ENCODE peak calls at places on chromosomes 5 and 9, in seven cellular contexts. One of them, this sample, is unnamed.

GRCh38 chr5:7597058-7597457 is 201.1 kb downstream of the ADCY2 start:
- DNase-seq in NT2/D1: no peak
- DNase-seq in upper lobe of left lung: peak; percentile 11
- DNase-seq in H9: no peak
- DNase-seq in neuronal stem cell: no peak
- DNase-seq in IMR-90: no peak
- DNase-seq in endothelial cell of umbilical vein: no peak
- DNase-seq in this sample: no peak

GRCh38 chr9:136084191-136084944 is 10.7 kb downstream of the NACC2 start:
- DNase-seq in H9: peak; percentile 25
- DNase-seq in endothelial cell of umbilical vein: no peak
- DNase-seq in neuronal stem cell: no peak
- DNase-seq in upper lobe of left lung: peak; percentile 60
- DNase-seq in IMR-90: no peak
- DNase-seq in NT2/D1: no peak
- DNase-seq in this sample: no peak

GRCh38 chr9:114140401-114140800 is 14.9 kb upstream of the COL27A1 start:
- DNase-seq in NT2/D1: no peak
- DNase-seq in H9: no peak
- DNase-seq in neuronal stem cell: no peak
- DNase-seq in upper lobe of left lung: no peak
- DNase-seq in endothelial cell of umbilical vein: no peak
- DNase-seq in IMR-90: no peak
- DNase-seq in this sample: no peak

GRCh38 chr5:81232449-81233079 is 558 bp upstream of the CKMT2 start:
- DNase-seq in NT2/D1: no peak
- DNase-seq in IMR-90: no peak
- DNase-seq in upper lobe of left lung: peak; percentile 48
- DNase-seq in neuronal stem cell: no peak
- DNase-seq in H9: peak; percentile 38
- DNase-seq in endothelial cell of umbilical vein: no peak
- DNase-seq in this sample: peak; percentile 38

GRCh38 chr9:14560194-14560593 is 133.0 kb downstream of the ZDHHC21 start:
- DNase-seq in endothelial cell of umbilical vein: no peak
- DNase-seq in upper lobe of left lung: no peak
- DNase-seq in H9: no peak
- DNase-seq in IMR-90: no peak
- DNase-seq in NT2/D1: no peak
- DNase-seq in neuronal stem cell: no peak
- DNase-seq in this sample: no peak

GRCh38 chr9:1005043-1005667 is 28.7 kb downstream of the DMRT3 start:
- DNase-seq in neuronal stem cell: peak; percentile 50
- DNase-seq in IMR-90: peak; percentile 47
- DNase-seq in NT2/D1: peak; percentile 47
- DNase-seq in upper lobe of left lung: no peak
- DNase-seq in endothelial cell of umbilical vein: peak; percentile 52
- DNase-seq in H9: peak; percentile 62
- DNase-seq in this sample: peak; percentile 20

GRCh38 chr9:109935406-109936087 is 155.5 kb downstream of the PALM2AKAP2 start:
- DNase-seq in H9: no peak
- DNase-seq in IMR-90: no peak
- DNase-seq in upper lobe of left lung: no peak
- DNase-seq in endothelial cell of umbilical vein: no peak
- DNase-seq in NT2/D1: no peak
- DNase-seq in neuronal stem cell: no peak
- DNase-seq in this sample: no peak

GRCh38 chr5:151020304-151021031 is at the start of gene GPX3:
- DNase-seq in NT2/D1: peak; percentile 13
- DNase-seq in neuronal stem cell: peak; percentile 81
- DNase-seq in IMR-90: peak; percentile 25
- DNase-seq in endothelial cell of umbilical vein: peak; percentile 69
- DNase-seq in H9: peak; percentile 94
- DNase-seq in upper lobe of left lung: peak; percentile 95
- DNase-seq in this sample: peak; percentile 99

GRCh38 chr5:171585981-171586380 is 166.5 kb downstream of the FGF18 start:
- DNase-seq in upper lobe of left lung: no peak
- DNase-seq in endothelial cell of umbilical vein: no peak
- DNase-seq in IMR-90: no peak
- DNase-seq in NT2/D1: no peak
- DNase-seq in H9: no peak
- DNase-seq in neuronal stem cell: no peak
- DNase-seq in this sample: no peak

GRCh38 chr5:74355041-74355440 is 285.5 kb downstream of the ENC1 start:
- DNase-seq in endothelial cell of umbilical vein: no peak
- DNase-seq in IMR-90: no peak
- DNase-seq in upper lobe of left lung: no peak
- DNase-seq in neuronal stem cell: no peak
- DNase-seq in H9: no peak
- DNase-seq in NT2/D1: no peak
- DNase-seq in this sample: peak; percentile 51

GRCh38 chr5:135241536-135241935 is 157.5 kb downstream of the MACROH2A1 start:
- DNase-seq in IMR-90: no peak
- DNase-seq in neuronal stem cell: no peak
- DNase-seq in NT2/D1: no peak
- DNase-seq in upper lobe of left lung: no peak
- DNase-seq in H9: no peak
- DNase-seq in endothelial cell of umbilical vein: no peak
- DNase-seq in this sample: peak; percentile 12

GRCh38 chr5:7856855-7857254 is 5.9 kb upstream of the CFAP90 start:
- DNase-seq in H9: peak; percentile 68
- DNase-seq in NT2/D1: peak; percentile 40
- DNase-seq in upper lobe of left lung: no peak
- DNase-seq in neuronal stem cell: peak; percentile 23
- DNase-seq in endothelial cell of umbilical vein: peak; percentile 13
- DNase-seq in IMR-90: peak; percentile 28
- DNase-seq in this sample: no peak

DNA sequence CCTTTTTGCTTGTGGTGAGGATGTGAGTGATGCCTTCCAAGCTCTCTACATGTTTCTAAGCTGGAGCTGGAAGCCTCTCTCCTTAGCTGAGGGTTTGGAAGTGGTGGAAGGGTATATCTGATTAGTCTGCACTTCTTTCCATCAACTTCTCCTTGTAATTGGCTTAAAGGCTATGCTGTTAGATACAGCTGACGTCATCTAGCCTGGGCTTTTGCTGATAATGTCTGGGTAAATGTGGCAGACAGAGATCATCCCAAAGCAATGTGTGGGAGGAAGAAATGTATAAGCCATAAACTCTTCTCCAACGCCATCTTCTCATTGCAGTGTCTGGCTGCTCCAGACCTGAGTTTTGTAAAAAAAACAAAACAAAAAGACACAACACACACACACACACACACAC is 29.3 kb downstream of the ZNF354C start:
- DNase-seq in NT2/D1: no peak
- DNase-seq in endothelial cell of umbilical vein: no peak
- DNase-seq in IMR-90: no peak
- DNase-seq in H9: no peak
- DNase-seq in upper lobe of left lung: no peak
- DNase-seq in neuronal stem cell: no peak
- DNase-seq in this sample: no peak
- H3K9me3 ChIP-seq in NT2/D1: peaks cover 29% of the 10 kb centered on the region
- H3K9me3 ChIP-seq in endothelial cell of umbilical vein: peaks cover 1% of the 10 kb centered on the region
- H3K9me3 ChIP-seq in IMR-90: peaks cover 39% of the 10 kb centered on the region
- H3K9me3 ChIP-seq in H9: peaks cover 54% of the 10 kb centered on the region
- H3K9me3 ChIP-seq in upper lobe of left lung: peaks cover 74% of the 10 kb centered on the region
- H3K9me3 ChIP-seq in neuronal stem cell: peaks cover 10% of the 10 kb centered on the region
- H3K9me3 ChIP-seq in this sample: no peaks in the 10 kb centered on the region

GRCh38 chr9:134848504-134848903 is 32.1 kb upstream of the FCN2 start:
- DNase-seq in neuronal stem cell: no peak
- DNase-seq in IMR-90: no peak
- DNase-seq in endothelial cell of umbilical vein: no peak
- DNase-seq in NT2/D1: no peak
- DNase-seq in H9: no peak
- DNase-seq in upper lobe of left lung: no peak
- DNase-seq in this sample: no peak
- H3K9me3 ChIP-seq in neuronal stem cell: peaks cover 8% of the 10 kb centered on the region
- H3K9me3 ChIP-seq in IMR-90: peaks cover 11% of the 10 kb centered on the region
- H3K9me3 ChIP-seq in endothelial cell of umbilical vein: no peaks in the 10 kb centered on the region
- H3K9me3 ChIP-seq in NT2/D1: peaks cover 30% of the 10 kb centered on the region
- H3K9me3 ChIP-seq in H9: peaks cover 5% of the 10 kb centered on the region
- H3K9me3 ChIP-seq in upper lobe of left lung: no peaks in the 10 kb centered on the region
- H3K9me3 ChIP-seq in this sample: no peaks in the 10 kb centered on the region

GRCh38 chr9:132482196-132482813 is 72.3 kb downstream of the CFAP77 start:
- DNase-seq in H9: no peak
- DNase-seq in NT2/D1: no peak
- DNase-seq in IMR-90: no peak
- DNase-seq in endothelial cell of umbilical vein: no peak
- DNase-seq in neuronal stem cell: no peak
- DNase-seq in upper lobe of left lung: no peak
- DNase-seq in this sample: no peak

GRCh38 chr9:132478353-132478752 is 68.3 kb downstream of the CFAP77 start:
- DNase-seq in NT2/D1: no peak
- DNase-seq in upper lobe of left lung: no peak
- DNase-seq in H9: no peak
- DNase-seq in IMR-90: no peak
- DNase-seq in neuronal stem cell: no peak
- DNase-seq in endothelial cell of umbilical vein: no peak
- DNase-seq in this sample: no peak

GRCh38 chr9:132479733-132480132 is 69.7 kb downstream of the CFAP77 start:
- DNase-seq in H9: no peak
- DNase-seq in upper lobe of left lung: no peak
- DNase-seq in endothelial cell of umbilical vein: no peak
- DNase-seq in IMR-90: no peak
- DNase-seq in NT2/D1: no peak
- DNase-seq in neuronal stem cell: no peak
- DNase-seq in this sample: no peak

GRCh38 chr9:132485454-132485853 is 75.4 kb downstream of the CFAP77 start:
- DNase-seq in neuronal stem cell: no peak
- DNase-seq in endothelial cell of umbilical vein: no peak
- DNase-seq in NT2/D1: no peak
- DNase-seq in upper lobe of left lung: no peak
- DNase-seq in H9: no peak
- DNase-seq in IMR-90: no peak
- DNase-seq in this sample: no peak

DNA sequence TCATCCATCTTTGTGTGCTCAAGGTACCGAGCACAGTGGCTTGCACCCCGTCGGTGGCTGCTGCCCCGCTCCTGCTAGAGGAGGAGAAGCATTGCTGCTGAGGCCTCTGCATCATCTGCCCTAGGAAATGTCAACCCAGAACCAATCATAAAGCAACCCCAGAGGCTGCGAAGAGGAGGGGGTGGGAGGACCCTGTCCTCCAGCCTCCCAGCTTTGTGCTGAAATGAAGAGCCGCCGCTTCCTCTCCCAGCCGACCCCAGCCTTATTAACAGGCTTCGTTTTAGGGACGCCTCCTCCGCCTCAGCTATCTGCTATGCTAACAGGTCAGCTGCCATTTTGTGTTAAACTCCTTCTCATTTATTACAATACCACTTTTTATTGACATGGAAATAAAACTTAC is 71.5 kb downstream of the CFAP77 start:
- DNase-seq in upper lobe of left lung: no peak
- DNase-seq in IMR-90: no peak
- DNase-seq in neuronal stem cell: no peak
- DNase-seq in endothelial cell of umbilical vein: no peak
- DNase-seq in NT2/D1: no peak
- DNase-seq in H9: no peak
- DNase-seq in this sample: no peak
- H3K9me3 ChIP-seq in upper lobe of left lung: no peaks in the 10 kb centered on the region
- H3K9me3 ChIP-seq in IMR-90: no peaks in the 10 kb centered on the region
- H3K9me3 ChIP-seq in neuronal stem cell: no peaks in the 10 kb centered on the region
- H3K9me3 ChIP-seq in endothelial cell of umbilical vein: no peaks in the 10 kb centered on the region
- H3K9me3 ChIP-seq in NT2/D1: no peaks in the 10 kb centered on the region
- H3K9me3 ChIP-seq in H9: no peaks in the 10 kb centered on the region
- H3K9me3 ChIP-seq in this sample: no peaks in the 10 kb centered on the region

GRCh38 chr5:33334829-33335228 is 105.9 kb upstream of the TARS1 start:
- DNase-seq in H9: no peak
- DNase-seq in endothelial cell of umbilical vein: no peak
- DNase-seq in IMR-90: no peak
- DNase-seq in NT2/D1: no peak
- DNase-seq in neuronal stem cell: no peak
- DNase-seq in upper lobe of left lung: no peak
- DNase-seq in this sample: no peak

GRCh38 chr5:33330992-33331391 is 109.8 kb upstream of the TARS1 start:
- DNase-seq in neuronal stem cell: no peak
- DNase-seq in endothelial cell of umbilical vein: no peak
- DNase-seq in NT2/D1: no peak
- DNase-seq in upper lobe of left lung: no peak
- DNase-seq in H9: no peak
- DNase-seq in IMR-90: no peak
- DNase-seq in this sample: no peak

GRCh38 chr5:33332804-33333203 is 108.0 kb upstream of the TARS1 start:
- DNase-seq in endothelial cell of umbilical vein: no peak
- DNase-seq in neuronal stem cell: no peak
- DNase-seq in H9: no peak
- DNase-seq in NT2/D1: no peak
- DNase-seq in IMR-90: no peak
- DNase-seq in upper lobe of left lung: no peak
- DNase-seq in this sample: no peak

GRCh38 chr5:33328842-33329241 is 111.9 kb upstream of the TARS1 start:
- DNase-seq in endothelial cell of umbilical vein: peak; percentile 79
- DNase-seq in upper lobe of left lung: no peak
- DNase-seq in neuronal stem cell: no peak
- DNase-seq in H9: no peak
- DNase-seq in IMR-90: no peak
- DNase-seq in NT2/D1: no peak
- DNase-seq in this sample: no peak

DNA sequence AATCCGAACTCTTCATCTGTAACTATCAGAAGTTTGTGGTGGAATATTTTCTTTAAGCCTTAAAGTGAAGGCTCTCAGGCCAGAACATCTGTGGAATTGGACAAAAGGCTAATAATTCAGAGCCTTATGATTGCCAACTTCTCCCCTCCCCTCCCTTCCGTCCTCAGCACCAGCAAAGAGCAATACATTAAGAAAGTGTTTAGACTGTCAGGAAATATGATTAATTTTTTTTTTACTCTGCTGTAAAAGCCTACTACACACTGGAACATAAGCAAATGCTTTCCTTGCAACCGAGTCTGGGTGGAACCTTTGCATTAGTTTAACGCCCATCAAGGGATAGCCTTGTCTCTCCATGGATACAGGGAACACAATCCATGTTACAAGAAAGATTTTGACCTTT is 110.3 kb upstream of the TARS1 start:
- DNase-seq in neuronal stem cell: no peak
- DNase-seq in NT2/D1: no peak
- DNase-seq in H9: no peak
- DNase-seq in upper lobe of left lung: no peak
- DNase-seq in endothelial cell of umbilical vein: peak; percentile 89
- DNase-seq in IMR-90: no peak
- DNase-seq in this sample: no peak
- H3K9me3 ChIP-seq in neuronal stem cell: no peaks in the 10 kb centered on the region
- H3K9me3 ChIP-seq in NT2/D1: no peaks in the 10 kb centered on the region
- H3K9me3 ChIP-seq in H9: no peaks in the 10 kb centered on the region
- H3K9me3 ChIP-seq in upper lobe of left lung: no peaks in the 10 kb centered on the region
- H3K9me3 ChIP-seq in endothelial cell of umbilical vein: no peaks in the 10 kb centered on the region
- H3K9me3 ChIP-seq in IMR-90: no peaks in the 10 kb centered on the region
- H3K9me3 ChIP-seq in this sample: no peaks in the 10 kb centered on the region

DNA sequence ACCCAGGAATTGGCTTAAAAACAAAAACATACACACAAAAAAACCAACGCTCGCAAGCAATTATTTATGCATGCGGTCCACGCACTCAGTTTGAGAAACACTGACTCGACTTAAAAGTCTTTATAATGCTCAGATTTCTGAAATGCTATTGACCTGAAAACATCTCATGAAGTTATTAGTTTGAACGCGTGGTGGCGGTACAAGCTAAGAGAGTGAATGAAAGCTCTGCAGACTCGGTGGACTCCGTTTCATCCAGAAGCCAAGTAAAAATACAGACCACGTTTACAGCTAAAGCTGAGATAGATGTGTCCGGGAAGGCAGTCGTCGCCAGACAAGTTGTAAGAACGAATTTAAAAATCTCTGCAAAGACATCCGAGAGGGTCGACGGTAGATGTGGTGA is at the start of gene PCDHB6:
- DNase-seq in neuronal stem cell: no peak
- DNase-seq in upper lobe of left lung: no peak
- DNase-seq in IMR-90: peak; percentile 3
- DNase-seq in NT2/D1: no peak
- DNase-seq in endothelial cell of umbilical vein: peak; percentile 3
- DNase-seq in H9: no peak
- DNase-seq in this sample: no peak
- H3K9me3 ChIP-seq in neuronal stem cell: peaks cover 9% of the 10 kb centered on the region
- H3K9me3 ChIP-seq in upper lobe of left lung: peaks cover 16% of the 10 kb centered on the region
- H3K9me3 ChIP-seq in IMR-90: peaks cover 13% of the 10 kb centered on the region
- H3K9me3 ChIP-seq in NT2/D1: peaks cover 10% of the 10 kb centered on the region
- H3K9me3 ChIP-seq in endothelial cell of umbilical vein: no peaks in the 10 kb centered on the region
- H3K9me3 ChIP-seq in H9: peaks cover 9% of the 10 kb centered on the region
- H3K9me3 ChIP-seq in this sample: no peaks in the 10 kb centered on the region